ENCODE peak calls at places on chromosomes 12 and 14, in nine cellular contexts. T is germinal center; U is fibroblast of lung; I is activated effector memory CD4-positive, alpha-beta T cell treated with anti-CD3 and anti-CD28 coated beads, Interleukin-2, amount 50 U/mL, for 16 hours; D is HFF-Myc; M is HTR-8/SVneo; Z is AG10803; J is NCI-H345; F is mesendoderm. O is an unnamed sample.

GRCh38 chr12:123223241-123223668 is 9.7 kb downstream of the MPHOSPH9 start:
- DNase-seq in U (no peak), D (no peak), T (no peak), I (peak; percentile 78), Z (no peak), M (no peak), F (no peak), J (no peak), O (peak; percentile 50)

GRCh38 chr14:67269338-67270060 is 28.3 kb downstream of the PALS1 start:
- DNase-seq in J (no peak), M (peak; percentile 70), I (no peak), D (no peak), F (peak; percentile 77), U (peak; percentile 93), T (no peak), Z (peak; percentile 89), O (no peak)

GRCh38 chr12:102356690-102357089 is 123.7 kb downstream of the IGF1 start:
- DNase-seq in Z (no peak), M (no peak), I (no peak), T (no peak), F (no peak), J (no peak), U (no peak), D (no peak), O (no peak)

GRCh38 chr12:57175428-57176138 is 28.2 kb upstream of the LRP1-AS start:
- DNase-seq in D (no peak), U (peak; percentile 79), Z (peak; percentile 76), I (peak; percentile 81), J (peak; percentile 97), F (peak; percentile 75), M (peak; percentile 60), T (no peak), O (peak; percentile 4)

GRCh38 chr14:61780125-61780524 is 17.9 kb downstream of the SNAPC1 start:
- DNase-seq in J (no peak), D (no peak), I (no peak), Z (no peak), T (no peak), M (no peak), U (no peak), F (no peak), O (peak; percentile 55)

GRCh38 chr12:52871291-52871961 is 22.6 kb upstream of the KRT78 start:
- DNase-seq in M (peak; percentile 54), I (no peak), T (no peak), Z (peak; percentile 89), D (no peak), J (no peak), U (peak; percentile 85), F (peak; percentile 42), O (no peak)

GRCh38 chr12:29901585-29901984 is 117.8 kb upstream of the TMTC1 start:
- DNase-seq in U (no peak), Z (no peak), F (peak; percentile 73), D (no peak), T (no peak), I (no peak), J (no peak), M (no peak), O (no peak)

GRCh38 chr14:38209572-38210159 is 2.0 kb downstream of the SSTR1 start:
- DNase-seq in D (no peak), T (no peak), F (no peak), U (peak; percentile 38), I (no peak), M (no peak), J (no peak), Z (peak; percentile 40), O (no peak)

GRCh38 chr14:59511916-59512530 is 27.7 kb downstream of the JKAMP start:
- DNase-seq in I (no peak), F (peak; percentile 65), D (no peak), T (peak; percentile 36), J (peak; percentile 28), M (peak; percentile 61), Z (no peak), U (no peak), O (no peak)

GRCh38 chr12:56683-57346 is 9.8 kb upstream of the IQSEC3 start:
- DNase-seq in D (no peak), Z (no peak), F (peak; percentile 34), I (no peak), T (no peak), J (no peak), U (no peak), M (no peak), O (no peak)

GRCh38 chr12:95099270-95099790 is 25.9 kb upstream of the NR2C1 start:
- DNase-seq in U (no peak), Z (no peak), D (no peak), T (no peak), J (no peak), F (no peak), M (no peak), I (no peak), O (no peak)

GRCh38 chr12:90099288-90099687 is 390.6 kb upstream of the ATP2B1 start:
- DNase-seq in F (no peak), T (no peak), Z (no peak), D (no peak), U (peak; percentile 42), I (no peak), J (no peak), M (no peak), O (no peak)

GRCh38 chr12:95083938-95084337 is 10.5 kb upstream of the NR2C1 start:
- DNase-seq in U (peak; percentile 95), J (no peak), M (peak; percentile 44), D (peak; percentile 25), I (no peak), T (no peak), F (peak; percentile 92), Z (peak; percentile 79), O (no peak)

GRCh38 chr14:61623927-61624326 is 71.4 kb upstream of the HIF1A start:
- DNase-seq in D (no peak), Z (no peak), F (no peak), J (no peak), I (no peak), U (no peak), M (no peak), T (no peak), O (no peak)

GRCh38 chr12:84757978-84758377 is 154.6 kb downstream of the SLC6A15 start:
- DNase-seq in F (no peak), J (no peak), D (no peak), U (peak; percentile 27), T (no peak), M (no peak), I (no peak), Z (peak; percentile 78), O (no peak)

GRCh38 chr12:2924019-2924418 is 33.3 kb downstream of the TULP3 start:
- DNase-seq in Z (peak; percentile 17), U (peak; percentile 55), J (no peak), F (no peak), T (no peak), D (no peak), M (no peak), I (no peak), O (no peak)

GRCh38 chr12:103986823-103987222 is 21.2 kb downstream of the TDG start:
- DNase-seq in Z (peak; percentile 62), F (peak; percentile 71), M (no peak), J (no peak), I (no peak), D (no peak), U (no peak), T (no peak), O (no peak)

GRCh38 chr12:110606253-110606611 is 7.7 kb upstream of the TCTN1 start:
- DNase-seq in Z (no peak), J (no peak), M (no peak), D (no peak), U (no peak), I (peak; percentile 19), F (no peak), T (no peak), O (no peak)

GRCh38 chr14:51386983-51387730 is 147.1 kb downstream of the TMX1 start:
- DNase-seq in F (peak; percentile 37), J (no peak), T (no peak), M (no peak), D (no peak), U (peak; percentile 12), Z (peak; percentile 72), I (no peak), O (no peak)

GRCh38 chr14:75422169-75422568 is 5.7 kb upstream of the JDP2 start:
- DNase-seq in D (no peak), J (no peak), I (no peak), U (peak; percentile 66), F (no peak), Z (peak; percentile 67), T (no peak), M (peak; percentile 72), O (no peak)

GRCh38 chr12:76696186-76696585 is 67.7 kb upstream of the ZDHHC17 start:
- DNase-seq in M (no peak), Z (no peak), J (no peak), I (no peak), F (no peak), D (no peak), T (no peak), U (no peak), O (no peak)

GRCh38 chr12:131137836-131138637 is 184.3 kb downstream of the ADGRD1 start:
- DNase-seq in D (no peak), J (no peak), U (no peak), I (peak; percentile 51), F (peak; percentile 5), M (no peak), T (no peak), Z (peak; percentile 19), O (no peak)

GRCh38 chr12:68111995-68112394 is 47.5 kb downstream of the IFNG start:
- DNase-seq in M (no peak), T (no peak), F (no peak), Z (no peak), D (no peak), I (no peak), U (no peak), J (no peak), O (no peak)

O was measured in stimulated activated naive CD4-positive, alpha-beta T cell.